ENCODE peak calls at places on chromosomes 6 and 20, in six cellular contexts. T, S, V, M, E and W are unnamed samples.

GRCh38 chr20:37971561-37972127 is 61.6 kb downstream of the TTI1 start:
- DNase-seq in S (no peak), E (no peak), M (no peak), T (no peak), V (no peak), W (no peak)

GRCh38 chr6:32692019-32692418 is 25.6 kb upstream of the HLA-DQB1 start:
- DNase-seq in M (peak), E (peak), T (no peak), S (no peak), V (peak), W (no peak)

GRCh38 chr6:149563203-149563927 is 2.8 kb upstream of the GINM1 start:
- DNase-seq in E (no peak), T (peak), S (no peak), M (no peak), V (no peak), W (no peak)

GRCh38 chr6:28943557-28944411 is 20.0 kb upstream of the TRIM27 start:
- DNase-seq in T (peak), V (peak), M (peak), S (no peak), E (peak), W (no peak)

GRCh38 chr6:24861934-24862333 is 63.2 kb upstream of the ARMH2 start:
- DNase-seq in T (no peak), S (no peak), M (peak), E (no peak), V (no peak), W (no peak)

GRCh38 chr6:27814665-27815424 is 97.4 kb downstream of the OR2B2 start:
- DNase-seq in S (peak), E (peak), T (peak), M (peak), V (peak), W (peak)

GRCh38 chr6:70547905-70548304 is 18.8 kb upstream of the SDHAF4 start:
- DNase-seq in V (no peak), T (no peak), S (no peak), M (no peak), E (no peak), W (no peak)

GRCh38 chr20:22453244-22454080 is 130.9 kb downstream of the FOXA2 start:
- DNase-seq in S (no peak), E (no peak), M (no peak), V (no peak), T (peak), W (no peak)

GRCh38 chr6:83127976-83128375 is 60.5 kb downstream of the DOP1A start:
- DNase-seq in S (no peak), T (no peak), E (no peak), M (no peak), V (no peak), W (no peak)

GRCh38 chr6:129609635-129610034 is 100.3 kb downstream of the ARHGAP18 start:
- DNase-seq in M (no peak), E (no peak), V (no peak), S (peak), T (no peak), W (no peak)

GRCh38 chr6:163867518-163868292 is 453.2 kb downstream of the QKI start:
- DNase-seq in S (no peak), V (peak), T (no peak), E (no peak), M (no peak), W (no peak)

GRCh38 chr20:42604998-42605970 is 584.4 kb downstream of the PTPRT start:
- DNase-seq in V (no peak), E (no peak), T (no peak), M (no peak), S (no peak), W (no peak)

GRCh38 chr6:89251170-89251569 is 34.0 kb upstream of the GABRR1 start:
- DNase-seq in T (no peak), S (no peak), V (no peak), M (no peak), E (no peak), W (no peak)

GRCh38 chr6:146028250-146028789 is 542 bp upstream of the GRM1 start:
- DNase-seq in S (no peak), T (peak), E (peak), V (peak), M (no peak), W (peak)

GRCh38 chr20:56986476-56986875 is 280.0 kb downstream of the BMP7 start:
- DNase-seq in T (no peak), V (no peak), M (no peak), E (no peak), S (no peak), W (no peak)

GRCh38 chr6:56620229-56620868 is 22.3 kb downstream of the DST start:
- DNase-seq in S (no peak), T (no peak), V (no peak), M (no peak), E (peak), W (no peak)

GRCh38 chr6:108492131-108492766 is 68.5 kb upstream of the FOXO3 start:
- DNase-seq in S (no peak), T (peak), V (no peak), E (peak), M (no peak), W (no peak)

GRCh38 chr6:34346175-34347119 is 46.0 kb downstream of the NUDT3 start:
- DNase-seq in E (no peak), V (no peak), T (no peak), S (no peak), M (no peak), W (no peak)

GRCh38 chr20:24651171-24651972 is 181.9 kb downstream of the SYNDIG1 start:
- DNase-seq in M (no peak), V (no peak), S (no peak), T (peak), E (no peak), W (no peak)

GRCh38 chr20:63980317-63980805 is 571 bp upstream of the PRPF6 start:
- DNase-seq in E (no peak), V (no peak), M (peak), S (no peak), T (peak), W (no peak)

GRCh38 chr20:14481863-14482262 is 144.5 kb upstream of the FLRT3 start:
- DNase-seq in M (no peak), S (no peak), V (no peak), T (peak), E (no peak), W (peak)

GRCh38 chr20:41355192-41355591 is 11.4 kb downstream of the EMILIN3 start:
- DNase-seq in T (no peak), M (no peak), E (no peak), V (no peak), S (no peak), W (no peak)

GRCh38 chr6:33208089-33208967 is at the start of gene RING1:
- DNase-seq in E (peak), T (peak), S (peak), M (peak), V (peak), W (no peak)

GRCh38 chr6:97473979-97474378 is 191.0 kb upstream of the MMS22L start:
- DNase-seq in V (no peak), S (no peak), T (no peak), E (no peak), M (no peak), W (peak)

GRCh38 chr20:22248052-22248667 is 336.2 kb downstream of the FOXA2 start:
- DNase-seq in M (no peak), S (no peak), V (peak), E (no peak), T (peak), W (no peak)

GRCh38 chr6:63452117-63452516 is 120.2 kb upstream of the LOC128125822 start:
- DNase-seq in M (no peak), E (no peak), V (no peak), T (peak), S (no peak), W (no peak)

GRCh38 chr6:79453558-79454042 is 83.6 kb downstream of the LCA5 start:
- DNase-seq in M (no peak), S (peak), T (peak), E (no peak), V (no peak), W (no peak)

GRCh38 chr6:143743256-143744166 is 65.7 kb downstream of the PHACTR2 start:
- DNase-seq in V (peak), M (no peak), T (no peak), E (peak), S (no peak), W (no peak)

GRCh38 chr6:142359271-142359960 is 57.6 kb downstream of the ADGRG6 start:
- DNase-seq in E (no peak), T (no peak), V (no peak), S (no peak), M (no peak), W (no peak)

GRCh38 chr20:63942250-63943006 is 13.8 kb downstream of the UCKL1 start:
- DNase-seq in M (no peak), V (peak), S (no peak), E (no peak), T (peak), W (no peak)

GRCh38 chr6:49653438-49653837 is 16.8 kb upstream of the RHAG start:
- DNase-seq in V (no peak), E (no peak), T (no peak), M (no peak), S (no peak), W (no peak)

GRCh38 chr6:122798099-122798641 is 9.1 kb downstream of the SMPDL3A start:
- DNase-seq in T (peak), V (no peak), E (no peak), M (no peak), S (no peak), W (no peak)

GRCh38 chr6:166005846-166006592 is 161.6 kb downstream of the TBXT start:
- DNase-seq in T (peak), S (no peak), V (peak), M (no peak), E (peak), W (peak)

GRCh38 chr6:43604174-43604573 is 24.9 kb downstream of the GTPBP2 start:
- DNase-seq in V (no peak), E (no peak), M (no peak), T (peak), S (no peak), W (no peak)

GRCh38 chr6:72621243-72622093 is at the start of gene KCNQ5:
- DNase-seq in S (no peak), E (no peak), T (no peak), V (no peak), M (peak), W (no peak)

GRCh38 chr6:133208183-133208755 is 32.9 kb upstream of the EYA4 start:
- DNase-seq in E (no peak), T (no peak), V (no peak), M (no peak), S (no peak), W (no peak)

GRCh38 chr20:62246431-62246830 is 8.1 kb downstream of the OSBPL2 start:
- DNase-seq in T (no peak), E (no peak), V (no peak), S (no peak), M (no peak), W (no peak)

GRCh38 chr20:35049776-35050352 is 42.7 kb downstream of the TRPC4AP start:
- DNase-seq in M (no peak), E (no peak), V (no peak), S (no peak), T (no peak), W (peak)

GRCh38 chr6:53496797-53497196 is 48.1 kb downstream of the GCLC start:
- DNase-seq in E (no peak), T (peak), S (no peak), M (no peak), V (no peak), W (peak)

GRCh38 chr20:4111440-4112411 is 96.4 kb upstream of the RNF24 start:
- DNase-seq in T (no peak), E (no peak), S (no peak), V (no peak), M (no peak), W (no peak)
- H3K4me3 ChIP-seq in T (no peak), E (no peak), S (no peak), V (no peak), M (no peak), W (no peak)

GRCh38 chr6:17054647-17055046 is 47.2 kb upstream of the STMND1 start:
- DNase-seq in E (no peak), M (no peak), V (no peak), T (no peak), S (no peak), W (no peak)
- TF ChIP-seq CTCF in E (no peak), M (no peak), V (no peak), T (no peak), S (no peak), W (no peak)

GRCh38 chr20:31517373-31517772 is 3.1 kb downstream of the HM13 start:
- DNase-seq in V (peak), T (peak), M (no peak), S (peak), E (peak), W (peak)
- H3K4me3 ChIP-seq in V (no peak), T (peak), M (no peak), S (no peak), E (no peak), W (no peak)

DNA sequence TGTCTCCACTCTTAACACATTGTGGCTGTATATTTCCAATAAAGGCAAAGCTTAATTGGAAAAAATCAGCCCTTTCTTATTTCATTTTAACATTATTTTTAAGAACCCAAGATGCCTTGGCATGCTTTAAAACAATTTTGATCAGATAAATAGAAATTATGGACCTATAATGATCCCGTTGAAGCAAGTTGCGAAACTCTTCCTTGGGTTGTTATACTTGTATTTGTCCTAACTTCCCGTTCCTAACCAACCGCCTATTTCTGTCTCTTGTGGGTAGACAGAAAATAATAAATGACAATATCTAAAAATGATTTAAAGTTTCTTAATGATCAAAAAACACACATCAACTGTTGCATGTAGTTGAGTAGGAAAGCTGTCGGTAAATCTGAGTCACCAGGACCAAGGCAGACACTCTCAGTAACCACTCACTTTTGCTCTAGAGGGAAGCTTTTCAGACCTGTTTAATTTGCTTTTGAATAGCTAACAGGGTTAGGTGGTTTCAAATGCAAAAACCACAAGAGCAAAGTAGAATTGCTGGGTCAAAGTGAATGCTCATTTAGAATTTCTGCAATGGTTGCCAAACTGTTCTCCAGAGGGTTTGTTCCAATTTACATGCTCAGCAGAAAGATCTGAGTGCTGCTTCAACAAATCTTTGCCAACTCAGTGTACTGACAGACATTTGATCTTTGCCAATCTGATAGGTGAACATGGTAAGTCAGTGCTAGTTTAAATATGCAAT is 34.2 kb upstream of the KCNK5 start:
- DNase-seq in S (no peak), M (no peak), V (no peak), E (no peak), T (peak), W (no peak)
- TF ChIP-seq CTCF in S (no peak), M (no peak), V (no peak), E (no peak), T (no peak), W (no peak)